ENCODE peak calls at places on chromosomes 11 and 22, in five cellular contexts. A is endodermal cell; E is adipocyte; V is IMR-90; L is CD8-positive, alpha-beta T cell. Y is an unnamed sample.

GRCh38 chr11:96520939-96521338 is 131.1 kb downstream of the JRKL start:
- DNase-seq in E (no peak), V (no peak), A (no peak), L (no peak), Y (no peak)

GRCh38 chr22:47199261-47199948 is 437.0 kb downstream of the TBC1D22A start:
- DNase-seq in V (no peak), L (no peak), A (peak; percentile 41), E (no peak), Y (no peak)

GRCh38 chr11:97087419-97087818 is 697.6 kb downstream of the JRKL start:
- DNase-seq in E (no peak), V (no peak), A (no peak), L (no peak), Y (no peak)

GRCh38 chr11:116504541-116505149 is 268.1 kb downstream of the BUD13 start:
- DNase-seq in V (no peak), A (peak; percentile 43), E (no peak), L (no peak), Y (no peak)

GRCh38 chr11:76824980-76825725 is 35.6 kb upstream of the ACER3 start:
- DNase-seq in E (no peak), L (no peak), V (peak; percentile 61), A (peak; percentile 29), Y (no peak)

GRCh38 chr11:128841461-128842072 is 25.5 kb downstream of the KCNJ1 start:
- DNase-seq in A (no peak), L (no peak), V (no peak), E (no peak), Y (no peak)

GRCh38 chr11:73950869-73951710 is at the start of gene DNAJB13:
- DNase-seq in A (peak; percentile 91), V (peak; percentile 60), E (peak; percentile 18), L (no peak), Y (peak; percentile 36)

GRCh38 chr11:772429-773390 is 4.6 kb downstream of the GATD1 start:
- DNase-seq in E (no peak), A (no peak), L (no peak), V (no peak), Y (no peak)

GRCh38 chr22:29031236-29031982 is 30.2 kb downstream of the C22orf31 start:
- DNase-seq in V (peak; percentile 98), A (peak; percentile 89), L (no peak), E (peak; percentile 90), Y (peak; percentile 68)

GRCh38 chr11:19552100-19552499 is 160.5 kb upstream of the NAV2 start:
- DNase-seq in A (no peak), E (no peak), L (no peak), V (no peak), Y (no peak)

GRCh38 chr22:32518848-32519247 is 44.2 kb downstream of the FBXO7 start:
- DNase-seq in E (no peak), V (no peak), A (no peak), L (no peak), Y (no peak)

GRCh38 chr11:122584670-122585069 is 70.9 kb upstream of the UBASH3B start:
- DNase-seq in L (no peak), A (no peak), E (no peak), V (no peak), Y (no peak)

GRCh38 chr11:34588701-34589100 is 32.2 kb upstream of the EHF start:
- DNase-seq in V (no peak), A (no peak), L (no peak), E (no peak), Y (no peak)

GRCh38 chr11:65430406-65431217 is 8.0 kb downstream of the NEAT1 start:
- DNase-seq in E (peak; percentile 57), A (no peak), L (no peak), V (peak; percentile 69), Y (no peak)
- H3K4me1 ChIP-seq in E (peaks cover 16% of the 10 kb centered on the region), A (peaks cover 4% of the 10 kb centered on the region), L (peaks cover 76% of the 10 kb centered on the region), V (peaks cover 2% of the 10 kb centered on the region), Y (peaks cover 28% of the 10 kb centered on the region)

GRCh38 chr22:21699643-21700042 is 33.8 kb downstream of the PPIL2 start:
- DNase-seq in V (no peak), A (no peak), E (no peak), L (no peak), Y (no peak)

GRCh38 chr22:21698430-21699329 is 32.9 kb downstream of the PPIL2 start:
- DNase-seq in L (no peak), A (peak; percentile 66), E (peak; percentile 89), V (no peak), Y (no peak)

GRCh38 chr22:21697021-21697771 is 31.4 kb downstream of the PPIL2 start:
- DNase-seq in V (no peak), A (peak; percentile 35), L (no peak), E (no peak), Y (no peak)

GRCh38 chr22:21696115-21696514 is 30.3 kb downstream of the PPIL2 start:
- DNase-seq in A (no peak), V (no peak), E (no peak), L (no peak), Y (no peak)

GRCh38 chr22:21697866-21698265 is 32.1 kb downstream of the PPIL2 start:
- DNase-seq in V (peak; percentile 82), L (no peak), E (peak; percentile 71), A (no peak), Y (no peak)
- H3K4me1 ChIP-seq in V (peaks cover 16% of the 10 kb centered on the region), L (no peaks in the 10 kb centered on the region), E (peaks cover 9% of the 10 kb centered on the region), A (peaks cover 9% of the 10 kb centered on the region), Y (no peaks in the 10 kb centered on the region)

GRCh38 chr22:40908895-40909294 is 42.3 kb upstream of the RBX1 start:
- DNase-seq in V (no peak), L (no peak), E (no peak), A (no peak), Y (no peak)

GRCh38 chr22:40911772-40912171 is 39.4 kb upstream of the RBX1 start:
- DNase-seq in V (peak; percentile 50), A (no peak), L (no peak), E (peak; percentile 33), Y (no peak)
- H3K4me1 ChIP-seq in V (peaks cover 5% of the 10 kb centered on the region), A (no peaks in the 10 kb centered on the region), L (no peaks in the 10 kb centered on the region), E (peaks cover 12% of the 10 kb centered on the region), Y (no peaks in the 10 kb centered on the region)

DNA sequence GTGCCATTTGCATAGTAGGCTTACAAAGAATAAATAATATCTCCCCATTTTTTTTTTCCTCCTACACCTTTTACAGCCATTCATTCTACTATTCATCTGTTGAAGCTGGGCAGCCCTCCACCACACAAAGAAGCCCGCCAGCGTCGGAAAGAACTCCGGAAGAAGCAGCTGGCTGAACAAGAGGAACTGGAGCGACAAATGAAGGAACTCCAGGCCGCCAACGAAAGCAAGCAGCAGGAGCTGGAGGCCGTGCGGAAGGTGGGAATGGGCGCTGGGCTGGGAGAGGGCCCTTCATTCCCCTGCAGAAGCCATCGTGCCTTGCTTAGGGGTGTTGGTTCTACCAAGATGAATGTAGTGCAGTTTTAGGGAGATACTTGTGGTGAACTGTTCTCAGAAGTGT is 68.6 kb downstream of the SWAP70 start:
- DNase-seq in L (no peak), E (no peak), V (no peak), A (no peak), Y (no peak)
- H3K4me1 ChIP-seq in L (no peaks in the 10 kb centered on the region), E (no peaks in the 10 kb centered on the region), V (peaks cover 2% of the 10 kb centered on the region), A (no peaks in the 10 kb centered on the region), Y (no peaks in the 10 kb centered on the region)

DNA sequence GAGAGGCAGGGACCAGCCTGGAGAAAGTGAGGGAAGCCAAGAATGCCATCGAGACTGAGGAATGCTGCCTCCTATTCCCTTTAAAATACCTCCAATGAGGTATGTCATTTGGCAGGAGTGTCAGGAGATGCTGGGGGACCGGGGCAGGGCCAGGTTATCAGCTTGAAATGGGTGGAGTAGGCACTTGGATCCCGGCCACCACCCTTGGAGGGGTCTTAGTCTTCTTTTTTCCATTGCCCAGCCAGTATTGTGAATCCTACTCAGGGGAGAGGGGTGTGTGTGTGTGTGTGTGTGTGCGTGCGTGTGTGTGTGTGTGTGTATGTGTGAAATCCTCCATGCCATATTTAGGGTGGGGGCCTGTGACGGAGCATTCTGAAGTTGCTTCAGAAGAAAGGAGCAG is 116.2 kb downstream of the ZBTB16 start:
- DNase-seq in L (no peak), A (no peak), E (no peak), V (no peak), Y (no peak)
- H3K4me1 ChIP-seq in L (peaks cover 71% of the 10 kb centered on the region), A (no peaks in the 10 kb centered on the region), E (peaks cover 90% of the 10 kb centered on the region), V (no peaks in the 10 kb centered on the region), Y (peaks cover 91% of the 10 kb centered on the region)

GRCh38 chr22:30306629-30307016 is 17.3 kb upstream of the CASTOR1 start:
- DNase-seq in V (no peak), L (no peak), A (no peak), E (no peak), Y (no peak)

GRCh38 chr22:30305906-30306628 is 16.8 kb upstream of the CASTOR1 start:
- DNase-seq in E (no peak), V (no peak), A (no peak), L (no peak), Y (no peak)

GRCh38 chr22:30305519-30305905 is 16.2 kb upstream of the CASTOR1 start:
- DNase-seq in V (no peak), E (no peak), L (peak; percentile 43), A (no peak), Y (no peak)

GRCh38 chr22:30302810-30303138 is 13.5 kb upstream of the CASTOR1 start:
- DNase-seq in A (no peak), E (no peak), V (no peak), L (no peak), Y (no peak)

GRCh38 chr22:30304495-30305244 is 15.4 kb upstream of the CASTOR1 start:
- DNase-seq in L (no peak), V (no peak), E (peak; percentile 56), A (no peak), Y (no peak)
- H3K4me1 ChIP-seq in L (peaks cover 97% of the 10 kb centered on the region), V (peaks cover 21% of the 10 kb centered on the region), E (peaks cover 83% of the 10 kb centered on the region), A (no peaks in the 10 kb centered on the region), Y (peaks cover 18% of the 10 kb centered on the region)

DNA sequence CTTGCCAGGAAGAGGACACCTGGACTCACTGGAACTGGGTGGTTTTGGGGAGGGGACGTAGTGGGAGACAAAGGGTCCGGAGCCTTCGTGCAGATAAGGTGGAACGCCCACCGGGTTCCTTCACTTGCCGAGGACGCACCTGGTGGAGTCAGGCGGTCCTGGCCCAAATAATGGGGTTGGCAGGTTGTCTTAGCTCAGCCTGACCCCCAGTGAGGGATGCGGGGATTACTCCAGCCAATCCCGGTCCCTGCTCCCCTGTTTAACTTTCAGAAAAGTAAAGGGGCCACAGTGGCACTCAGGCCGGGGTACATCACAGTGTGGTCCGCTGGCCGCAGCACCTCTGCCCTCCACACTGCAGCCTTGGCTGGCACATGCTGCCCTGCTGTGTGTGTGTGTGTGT is 18.0 kb downstream of the A4GALT start:
- DNase-seq in E (no peak), V (no peak), L (no peak), A (no peak), Y (no peak)
- H3K4me1 ChIP-seq in E (peaks cover 28% of the 10 kb centered on the region), V (peaks cover 8% of the 10 kb centered on the region), L (no peaks in the 10 kb centered on the region), A (peaks cover 2% of the 10 kb centered on the region), Y (no peaks in the 10 kb centered on the region)